ENCODE peak calls at places on chromosome 11, in ten cellular contexts. R, N, M, S, Y, J, Q, G, U and W are unnamed samples.
A peak's percentile ranks its signal among the peaks of the same experiment; 100 is the strongest.

GRCh38 chr11:32478277-32478731 is 43.0 kb upstream of the WT1 start:
- DNase-seq in J (no peak), U (no peak), N (no peak), R (no peak), G (no peak), S (no peak), M (no peak), Y (peak; percentile 63), Q (no peak), W (no peak)

GRCh38 chr11:92846542-92847125 is 122.8 kb upstream of the MTNR1B start:
- DNase-seq in R (peak; percentile 31), U (no peak), N (no peak), S (no peak), Y (no peak), J (no peak), M (no peak), G (no peak), Q (no peak), W (no peak)

GRCh38 chr11:68976095-68976494 is 4.7 kb downstream of the MRGPRD start:
- DNase-seq in G (no peak), R (no peak), N (no peak), J (no peak), M (no peak), S (no peak), U (no peak), Y (no peak), Q (no peak), W (no peak)

GRCh38 chr11:772429-773390 is 4.6 kb downstream of the GATD1 start:
- DNase-seq in U (no peak), S (no peak), G (no peak), J (peak; percentile 62), Y (peak; percentile 28), R (no peak), M (no peak), N (no peak), Q (no peak), W (no peak)

GRCh38 chr11:57585301-57585700 is 12.2 kb upstream of the SERPING1 start:
- DNase-seq in Y (no peak), R (no peak), G (no peak), Q (no peak), M (no peak), S (no peak), J (no peak), U (no peak), N (no peak), W (no peak)

GRCh38 chr11:19432370-19433163 is 191.8 kb upstream of the E2F8 start:
- DNase-seq in U (no peak), Q (peak; percentile 30), G (no peak), M (no peak), Y (no peak), J (no peak), N (no peak), R (peak; percentile 94), S (no peak), W (no peak)

GRCh38 chr11:61874460-61874809 is 16.9 kb downstream of the FADS3 start:
- DNase-seq in N (no peak), R (no peak), Q (no peak), M (no peak), G (peak; percentile 76), U (no peak), S (peak; percentile 43), J (no peak), Y (no peak), W (no peak)

GRCh38 chr11:68012843-68013610 is 2.9 kb downstream of the ALDH3B1 start:
- DNase-seq in R (peak; percentile 95), J (no peak), Q (peak; percentile 88), N (no peak), S (no peak), Y (no peak), M (peak; percentile 51), G (no peak), U (no peak), W (no peak)

GRCh38 chr11:74037309-74037708 is 28.4 kb upstream of the UCP3 start:
- DNase-seq in Q (no peak), M (no peak), G (no peak), Y (no peak), J (no peak), N (no peak), S (no peak), R (peak; percentile 49), U (no peak), W (no peak)

GRCh38 chr11:32213223-32213622 is 122.3 kb downstream of the RCN1 start:
- DNase-seq in U (no peak), R (peak; percentile 74), S (no peak), J (no peak), Q (peak; percentile 62), N (no peak), M (no peak), Y (no peak), G (no peak), W (no peak)

GRCh38 chr11:76193219-76193618 is 13.1 kb downstream of the WNT11 start:
- DNase-seq in S (no peak), U (no peak), M (no peak), Q (no peak), Y (no peak), G (no peak), J (no peak), N (no peak), R (no peak), W (no peak)

GRCh38 chr11:44451706-44452105 is 113.8 kb upstream of the CD82 start:
- DNase-seq in M (no peak), Y (no peak), Q (no peak), R (no peak), N (no peak), S (no peak), G (no peak), U (no peak), J (no peak), W (peak; percentile 67)

GRCh38 chr11:114082767-114083181 is 23.3 kb downstream of the ZBTB16 start:
- DNase-seq in S (peak; percentile 34), J (no peak), M (no peak), N (no peak), R (no peak), U (no peak), Q (no peak), Y (peak; percentile 68), G (peak; percentile 59), W (peak; percentile 87)
- TF ChIP-seq POLR2A in S (no peak), J (no peak), M (no peak), N (no peak), R (no peak), U (no peak), Q (no peak), Y (no peak), G (no peak), W (no peak)

GRCh38 chr11:102318469-102318868 is 1.2 kb downstream of the BIRC3 start:
- DNase-seq in S (no peak), Q (no peak), M (no peak), J (no peak), R (peak; percentile 48), N (no peak), G (no peak), Y (no peak), U (no peak), W (no peak)

GRCh38 chr11:102319544-102319943 is 2.3 kb downstream of the BIRC3 start:
- DNase-seq in Q (no peak), U (no peak), M (no peak), Y (no peak), J (no peak), N (no peak), G (no peak), S (no peak), R (no peak), W (no peak)

GRCh38 chr11:102317768-102318103 is 452 bp downstream of the BIRC3 start:
- DNase-seq in Y (no peak), N (no peak), U (no peak), S (no peak), R (no peak), M (no peak), J (no peak), Q (no peak), G (no peak), W (no peak)

GRCh38 chr11:102316505-102316904 is 779 bp upstream of the BIRC3 start:
- DNase-seq in N (no peak), U (no peak), J (no peak), S (no peak), R (no peak), Y (no peak), M (no peak), Q (no peak), G (no peak), W (no peak)

GRCh38 chr11:102317099-102317767 is at the start of gene BIRC3:
- DNase-seq in Q (peak; percentile 30), Y (peak; percentile 78), G (peak; percentile 77), S (peak; percentile 90), M (peak; percentile 61), J (peak; percentile 77), R (peak; percentile 98), N (peak; percentile 52), U (peak; percentile 86), W (peak; percentile 96)
- TF ChIP-seq POLR2A in Q (no peak), Y (no peak), G (no peak), S (peak; percentile 37), M (peak; percentile 42), J (no peak), R (no peak), N (peak; percentile 99), U (peak; percentile 18), W (no peak)

DNA sequence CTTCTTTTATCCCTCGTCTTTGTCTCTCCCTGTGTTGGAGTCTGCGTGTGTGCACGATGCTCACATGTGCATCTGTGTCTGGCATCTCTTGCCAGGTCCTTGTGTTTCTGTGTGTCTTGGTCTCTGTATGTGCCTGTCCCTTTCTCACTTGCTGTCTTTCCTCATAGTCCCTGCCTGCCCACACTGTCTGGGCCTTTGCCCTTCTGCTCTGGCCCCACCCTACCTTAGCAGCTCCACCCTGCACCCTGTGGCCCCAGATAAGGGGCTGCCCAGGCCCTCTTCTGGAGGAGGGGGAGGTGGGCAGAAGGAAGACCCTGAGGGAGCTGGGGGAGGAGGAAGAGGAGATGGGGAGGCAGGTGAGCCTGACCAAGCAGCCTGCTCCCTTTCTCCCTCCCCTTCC is 2.8 kb downstream of the EHBP1L1 start:
- DNase-seq in M (no peak), G (no peak), R (no peak), U (no peak), S (no peak), N (no peak), Y (no peak), J (no peak), Q (no peak), W (no peak)
- TF ChIP-seq POLR2A in M (no peak), G (no peak), R (no peak), U (no peak), S (peak; percentile 21), N (no peak), Y (no peak), J (no peak), Q (no peak), W (no peak)

DNA sequence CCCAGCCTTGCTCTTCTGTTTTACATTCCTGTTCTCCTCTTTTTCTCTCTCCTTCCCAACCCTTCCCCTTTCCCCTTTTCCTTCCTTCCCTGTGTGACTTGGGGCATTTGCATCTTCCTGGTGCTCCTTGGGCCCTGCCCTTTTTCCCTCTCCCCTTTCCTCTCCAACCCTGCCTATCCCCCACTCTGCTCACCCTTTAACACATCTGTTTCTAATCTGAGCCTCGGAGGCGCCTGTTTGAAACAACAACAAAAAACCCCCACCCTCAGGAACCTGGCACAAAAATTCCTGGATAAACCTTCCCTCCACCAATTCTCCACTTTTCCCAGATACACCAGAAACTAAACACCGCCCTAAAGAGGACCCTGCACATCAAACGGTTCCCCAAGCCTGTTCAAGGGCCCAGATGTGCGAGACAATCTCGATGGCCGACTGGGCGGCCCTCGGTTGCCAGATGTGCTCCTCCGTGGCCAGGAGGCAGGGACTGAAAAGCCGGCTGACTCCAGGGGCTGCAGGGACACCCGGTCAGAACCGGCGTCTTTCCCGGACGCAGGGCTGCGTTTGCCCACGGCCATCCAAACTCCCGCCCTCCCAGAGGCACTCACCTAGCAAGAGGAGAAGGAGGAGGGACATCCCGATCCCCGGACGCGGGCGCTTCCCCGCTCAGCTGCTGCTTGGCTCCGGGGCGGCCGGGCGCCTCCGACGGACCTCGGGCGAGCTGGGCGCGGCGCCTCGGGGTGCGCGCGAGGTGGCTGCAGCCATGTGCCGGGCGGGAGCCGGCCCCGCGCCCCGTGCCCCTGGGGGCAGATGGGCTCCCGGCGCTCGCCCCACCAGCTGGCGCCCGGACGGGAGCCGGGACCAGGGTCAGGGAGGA is 503 bp downstream of the CLMP start:
- DNase-seq in G (no peak), Q (no peak), Y (peak; percentile 59), R (peak; percentile 48), M (no peak), S (no peak), N (no peak), J (peak; percentile 32), U (no peak), W (peak; percentile 88)
- TF ChIP-seq POLR2A in G (no peak), Q (no peak), Y (no peak), R (peak; percentile 51), M (no peak), S (no peak), N (no peak), J (no peak), U (no peak), W (no peak)